ENCODE peak calls at places on chromosomes 5 and 9, in eight cellular contexts. C is AML-193; F is T-helper 1 cell; S is psoas muscle; D is lung; M is effector CD8-positive, alpha-beta T cell; R is amygdala; N is GM23338. V is an unnamed sample.

GRCh38 chr5:32163053-32163452 is 11.1 kb downstream of the GOLPH3 start:
- DNase-seq in C (no peak), F (no peak), S (no peak), D (no peak), M (no peak), R (no peak), N (no peak), V (no peak)

GRCh38 chr9:126154869-126155268 is 171.8 kb upstream of the MVB12B start:
- DNase-seq in C (no peak), F (no peak), S (no peak), D (no peak), M (no peak), R (no peak), N (no peak), V (no peak)

GRCh38 chr9:72911816-72912215 is 41.0 kb downstream of the ALDH1A1 start:
- DNase-seq in C (no peak), F (no peak), S (no peak), D (no peak), M (no peak), R (no peak), N (no peak), V (no peak)

GRCh38 chr9:119278138-119278537 is 91.1 kb downstream of the BRINP1 start:
- DNase-seq in C (no peak), F (no peak), S (no peak), D (no peak), M (no peak), R (no peak), N (no peak), V (no peak)

GRCh38 chr5:172109749-172110148 is 78.3 kb downstream of the STK10 start:
- DNase-seq in C (no peak), F (no peak), S (no peak), D (no peak), M (no peak), R (no peak), N (no peak), V (no peak)

GRCh38 chr9:4207881-4208615 is 91.8 kb downstream of the GLIS3 start:
- DNase-seq in C (no peak), F (no peak), S (no peak), D (no peak), M (no peak), R (no peak), N (no peak), V (peak; percentile 78)

GRCh38 chr5:175688352-175689146 is 30.7 kb downstream of the HRH2 start:
- DNase-seq in C (no peak), F (no peak), S (peak; percentile 21), D (no peak), M (no peak), R (no peak), N (no peak), V (no peak)

GRCh38 chr5:142600611-142601360 is 85.1 kb downstream of the FGF1 start:
- DNase-seq in C (no peak), F (no peak), S (no peak), D (no peak), M (no peak), R (no peak), N (no peak), V (no peak)

GRCh38 chr9:12794024-12794799 is 19.4 kb downstream of the LURAP1L start:
- DNase-seq in C (no peak), F (no peak), S (no peak), D (no peak), M (no peak), R (no peak), N (no peak), V (no peak)

GRCh38 chr5:28648108-28648507 is 1609.7 kb upstream of the CDH9 start:
- DNase-seq in C (no peak), F (no peak), S (no peak), D (no peak), M (no peak), R (no peak), N (peak; percentile 72), V (no peak)

GRCh38 chr5:114361724-114362196 is at the start of gene KCNN2:
- DNase-seq in C (no peak), F (no peak), S (peak; percentile 90), D (peak; percentile 79), M (no peak), R (peak; percentile 79), N (peak; percentile 95), V (no peak)